ENCODE peak calls at places on chromosomes 2 and 18, in four cellular contexts. M is HT1080, B is substantia nigra, D is renal cortical epithelial cell. Z is an unnamed sample.

GRCh38 chr2:168536925-168537466 is 80.9 kb downstream of the CERS6 start:
- DNase-seq in M (peak), B (no peak), D (no peak), Z (no peak)

GRCh38 chr18:31992836-31993575 is 25.6 kb upstream of the RNF125 start:
- DNase-seq in M (no peak), B (no peak), D (no peak), Z (no peak)

GRCh38 chr2:119333360-119333759 is 33.3 kb downstream of the C2orf76 start:
- DNase-seq in M (no peak), B (no peak), D (peak), Z (no peak)

GRCh38 chr2:111106720-111107119 is 14.0 kb upstream of the BCL2L11 start:
- DNase-seq in M (peak), B (no peak), D (no peak), Z (no peak)

GRCh38 chr18:10724666-10725065 is 198.8 kb downstream of the NAPG start:
- DNase-seq in M (no peak), B (no peak), D (no peak), Z (no peak)

GRCh38 chr2:11248-11941 is 34.9 kb downstream of the FAM110C start:
- DNase-seq in M (peak), B (no peak), D (peak), Z (peak)

GRCh38 chr2:225353579-225354085 is 45.9 kb upstream of the NYAP2 start:
- DNase-seq in M (no peak), B (no peak), D (no peak), Z (no peak)

GRCh38 chr2:102029405-102029804 is 37.6 kb downstream of the IL1R2 start:
- DNase-seq in M (no peak), B (no peak), D (no peak), Z (no peak)

GRCh38 chr2:23347516-23348481 is 37.2 kb upstream of the KLHL29 start:
- DNase-seq in M (no peak), B (no peak), D (no peak), Z (no peak)

GRCh38 chr2:48589170-48589767 is 28.4 kb upstream of the GTF2A1L start:
- DNase-seq in M (peak), B (no peak), D (peak), Z (peak)

GRCh38 chr18:37322497-37323035 is 243.0 kb downstream of the CELF4 start:
- DNase-seq in M (no peak), B (peak), D (no peak), Z (peak)

Z was measured in kidney glomerular epithelial cell.